ENCODE peak calls at places on chromosome 13, in five cellular contexts. O is H9, V is trophoblast cell, E is H1, Q is mesenchymal stem cell. B is an unnamed sample.

GRCh38 chr13:44653261-44653660 is 77.1 kb upstream of the TSC22D1 start:
- DNase-seq in O (no peak), V (no peak), E (no peak), Q (no peak), B (no peak)

GRCh38 chr13:112725346-112726017 is 35.6 kb downstream of the ATP11A start:
- DNase-seq in O (peak; percentile 25), V (no peak), E (no peak), Q (no peak), B (no peak)

GRCh38 chr13:57666554-57666953 is 35.0 kb downstream of the PCDH17 start:
- DNase-seq in O (no peak), V (no peak), E (no peak), Q (no peak), B (no peak)

GRCh38 chr13:37344051-37344450 is 238.6 kb upstream of the CSNK1A1L start:
- DNase-seq in O (no peak), V (no peak), E (no peak), Q (no peak), B (no peak)

GRCh38 chr13:65932587-65933239 is 1297.4 kb downstream of the PCDH9 start:
- DNase-seq in O (no peak), V (peak; percentile 22), E (no peak), Q (peak; percentile 11), B (no peak)

GRCh38 chr13:31764556-31764955 is 25.2 kb downstream of the RXFP2 start:
- DNase-seq in O (no peak), V (no peak), E (no peak), Q (no peak), B (no peak)

GRCh38 chr13:60654405-60654804 is 257.4 kb downstream of the TDRD3 start:
- DNase-seq in O (no peak), V (peak; percentile 21), E (no peak), Q (peak; percentile 0), B (no peak)

GRCh38 chr13:100269837-100270236 is 180.9 kb downstream of the PCCA start:
- DNase-seq in O (no peak), V (no peak), E (no peak), Q (peak; percentile 51), B (no peak)

GRCh38 chr13:100484708-100485107 is 103.9 kb downstream of the GGACT start:
- DNase-seq in O (no peak), V (no peak), E (no peak), Q (no peak), B (no peak)

GRCh38 chr13:73462241-73462640 is 403.4 kb downstream of the KLF5 start:
- DNase-seq in O (no peak), V (peak; percentile 85), E (no peak), Q (no peak), B (no peak)

GRCh38 chr13:94667190-94667589 is 45.2 kb downstream of the SOX21 start:
- DNase-seq in O (no peak), V (no peak), E (no peak), Q (no peak), B (no peak)

GRCh38 chr13:30466841-30467252 is 1.1 kb upstream of the HMGB1 start:
- DNase-seq in O (no peak), V (no peak), E (no peak), Q (peak; percentile 30), B (no peak)

GRCh38 chr13:51745236-51745635 is 58.7 kb downstream of the DHRS12 start:
- DNase-seq in O (no peak), V (no peak), E (no peak), Q (no peak), B (no peak)

GRCh38 chr13:45994752-45995151 is 57.8 kb downstream of the ZC3H13 start:
- DNase-seq in O (no peak), V (no peak), E (no peak), Q (no peak), B (no peak)

GRCh38 chr13:59545007-59545406 is 618.7 kb downstream of the DIAPH3 start:
- DNase-seq in O (no peak), V (no peak), E (no peak), Q (no peak), B (no peak)

GRCh38 chr13:37960427-37960826 is 90.9 kb upstream of the TRPC4 start:
- DNase-seq in O (no peak), V (peak; percentile 23), E (no peak), Q (no peak), B (no peak)

GRCh38 chr13:109879338-109879737 is 93.0 kb upstream of the IRS2 start:
- DNase-seq in O (no peak), V (no peak), E (no peak), Q (no peak), B (no peak)

GRCh38 chr13:110310541-110311491 is 3.7 kb downstream of the COL4A2 start:
- DNase-seq in O (peak; percentile 14), V (no peak), E (no peak), Q (no peak), B (no peak)

GRCh38 chr13:99614465-99614885 is 113.2 kb downstream of the TM9SF2 start:
- DNase-seq in O (peak; percentile 62), V (no peak), E (no peak), Q (no peak), B (no peak)

DNA sequence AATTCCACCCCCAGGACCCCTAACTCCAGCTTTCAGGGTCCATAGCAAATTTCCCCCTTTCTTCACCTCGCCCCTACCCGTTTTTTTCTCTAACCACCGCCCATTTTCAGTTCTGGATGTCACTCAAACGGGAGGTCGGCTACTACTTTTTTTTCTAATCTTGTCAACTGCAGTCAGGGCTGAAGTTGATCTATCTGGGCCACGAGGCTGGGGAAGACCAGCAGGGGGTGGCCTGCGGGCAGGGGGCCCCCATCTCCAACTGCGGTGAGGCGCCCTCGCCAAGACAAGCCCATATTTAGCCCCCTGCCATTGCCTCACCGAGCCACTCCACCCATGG is 748 bp downstream of the LHFPL6 start:
- DNase-seq in O (no peak), V (no peak), E (no peak), Q (no peak), B (no peak)
- H4K8ac ChIP-seq in O (no peak overlapping the region), V (peak overlapping the region; percentile 67), E (peak overlapping the region; percentile 57), Q (peak overlapping the region; percentile 75), B (no peak overlapping the region)

GRCh38 chr13:113875829-113876228 is 12.0 kb upstream of the GAS6 start:
- DNase-seq in O (no peak), V (no peak), E (no peak), Q (no peak), B (no peak)
- H3K4me2 ChIP-seq in O (no peak overlapping the region), V (no peak overlapping the region), E (no peak overlapping the region), Q (no peak overlapping the region), B (no peak overlapping the region)

DNA sequence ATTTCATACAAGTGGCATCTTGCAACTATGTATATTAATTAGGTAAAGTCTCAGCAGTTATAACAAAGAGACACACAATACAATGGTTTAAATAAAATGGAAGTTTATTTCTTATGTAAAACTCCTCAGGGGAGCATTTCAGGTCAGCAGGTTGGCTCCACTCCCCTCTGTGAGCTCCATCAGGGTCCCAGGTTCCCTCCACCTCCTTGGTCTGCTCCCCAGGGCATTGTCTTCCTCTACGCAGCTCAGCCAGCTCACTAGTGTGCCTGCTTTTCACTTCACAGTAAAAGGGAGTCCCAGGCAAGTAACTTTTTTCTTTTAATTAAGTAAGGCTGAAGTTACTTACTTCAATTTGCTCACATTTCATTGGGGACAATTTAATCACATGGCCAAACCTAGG is 135.3 kb upstream of the FNDC3A start:
- DNase-seq in O (no peak), V (no peak), E (no peak), Q (no peak), B (no peak)
- H2BK12ac ChIP-seq in O (no peak overlapping the region), V (no peak overlapping the region), E (no peak overlapping the region), Q (no peak overlapping the region), B (no peak overlapping the region)

GRCh38 chr13:33205804-33206221 is 79.7 kb downstream of the STARD13 start:
- DNase-seq in O (no peak), V (no peak), E (no peak), Q (peak; percentile 70), B (no peak)
- H4K8ac ChIP-seq in O (no peak overlapping the region), V (no peak overlapping the region), E (no peak overlapping the region), Q (no peak overlapping the region), B (no peak overlapping the region)

B was measured in neuronal stem cell.